ENCODE peak calls at places on chromosome 22, in eight cellular contexts. U, Z, A, V, Y, B, G and X are unnamed samples. For H3K4me1, the result is how much of the 10 kb centered on the place peaks cover.

GRCh38 chr22:47161631-47162030 is 399.2 kb downstream of the TBC1D22A start:
- DNase-seq in U (no peak), Z (no peak), A (peak), V (peak), Y (no peak), B (peak), G (peak), X (no peak)

GRCh38 chr22:33864723-33865130 is 55.5 kb downstream of the LARGE1 start:
- DNase-seq in U (peak), Z (no peak), A (no peak), V (no peak), Y (no peak), B (no peak), G (peak), X (no peak)

GRCh38 chr22:35649636-35650250 is 1.5 kb downstream of the APOL6 start:
- DNase-seq in U (no peak), Z (no peak), A (no peak), V (no peak), Y (peak), B (no peak), G (no peak), X (no peak)

GRCh38 chr22:42905702-42906183 is 48.7 kb upstream of the ARFGAP3 start:
- DNase-seq in U (peak), Z (peak), A (no peak), V (no peak), Y (peak), B (peak), G (peak), X (no peak)

GRCh38 chr22:22103078-22103593 is 120.5 kb upstream of the TOP3B start:
- DNase-seq in U (no peak), Z (no peak), A (no peak), V (no peak), Y (no peak), B (no peak), G (no peak), X (no peak)

GRCh38 chr22:45159652-45160462 is 3.9 kb upstream of the NUP50 start:
- DNase-seq in U (no peak), Z (no peak), A (no peak), V (no peak), Y (no peak), B (no peak), G (no peak), X (no peak)

GRCh38 chr22:26835929-26836528 is 178.6 kb downstream of the MIAT start:
- DNase-seq in U (no peak), Z (no peak), A (peak), V (no peak), Y (peak), B (no peak), G (peak), X (peak)

GRCh38 chr22:20542736-20543135 is 35.3 kb downstream of the MED15 start:
- DNase-seq in U (no peak), Z (no peak), A (no peak), V (no peak), Y (no peak), B (no peak), G (no peak), X (no peak)

GRCh38 chr22:36343720-36344105 is 44.1 kb downstream of the MYH9 start:
- DNase-seq in U (no peak), Z (no peak), A (no peak), V (no peak), Y (no peak), B (no peak), G (no peak), X (no peak)

GRCh38 chr22:36301384-36301828 is 48.5 kb downstream of the APOL1 start:
- DNase-seq in U (peak), Z (peak), A (peak), V (no peak), Y (peak), B (no peak), G (peak), X (peak)

GRCh38 chr22:33299245-33299956 is 241.2 kb upstream of the SYN3 start:
- DNase-seq in U (no peak), Z (no peak), A (peak), V (no peak), Y (no peak), B (no peak), G (no peak), X (no peak)

GRCh38 chr22:47202819-47203553 is 440.5 kb downstream of the TBC1D22A start:
- DNase-seq in U (no peak), Z (no peak), A (peak), V (peak), Y (no peak), B (peak), G (no peak), X (no peak)

GRCh38 chr22:19622061-19622441 is 92.3 kb upstream of the SEPTIN5 start:
- DNase-seq in U (no peak), Z (no peak), A (peak), V (no peak), Y (no peak), B (no peak), G (no peak), X (no peak)

GRCh38 chr22:26887456-26887855 is 230.1 kb downstream of the MIAT start:
- DNase-seq in U (no peak), Z (no peak), A (no peak), V (no peak), Y (no peak), B (no peak), G (no peak), X (no peak)

GRCh38 chr22:36404436-36404835 is 16.7 kb upstream of the MYH9 start:
- DNase-seq in U (no peak), Z (no peak), A (no peak), V (no peak), Y (no peak), B (no peak), G (no peak), X (no peak)

GRCh38 chr22:37556750-37557149 is 3.5 kb upstream of the CDC42EP1 start:
- DNase-seq in U (no peak), Z (no peak), A (no peak), V (no peak), Y (no peak), B (no peak), G (no peak), X (no peak)

GRCh38 chr22:20486229-20486628 is 9.4 kb downstream of the KLHL22 start:
- DNase-seq in U (no peak), Z (no peak), A (no peak), V (no peak), Y (no peak), B (no peak), G (no peak), X (no peak)

GRCh38 chr22:47071078-47071811 is 308.8 kb downstream of the TBC1D22A start:
- DNase-seq in U (no peak), Z (no peak), A (peak), V (no peak), Y (no peak), B (no peak), G (no peak), X (no peak)

GRCh38 chr22:43000441-43001175 is 14.3 kb downstream of the PACSIN2 start:
- DNase-seq in U (no peak), Z (no peak), A (no peak), V (no peak), Y (no peak), B (no peak), G (no peak), X (no peak)

GRCh38 chr22:45478108-45478771 is 24.4 kb upstream of the FBLN1 start:
- DNase-seq in U (no peak), Z (no peak), A (no peak), V (no peak), Y (no peak), B (no peak), G (peak), X (peak)

GRCh38 chr22:33400061-33400840 is 342.1 kb upstream of the SYN3 start:
- DNase-seq in U (no peak), Z (no peak), A (no peak), V (no peak), Y (no peak), B (no peak), G (no peak), X (no peak)

GRCh38 chr22:33519140-33519973 is 400.9 kb downstream of the LARGE1 start:
- DNase-seq in U (no peak), Z (no peak), A (peak), V (no peak), Y (peak), B (no peak), G (peak), X (no peak)

GRCh38 chr22:37561209-37562048 is 1.1 kb downstream of the CDC42EP1 start:
- DNase-seq in U (peak), Z (peak), A (peak), V (peak), Y (peak), B (peak), G (peak), X (peak)

GRCh38 chr22:31954535-31955326 is 10.4 kb downstream of the YWHAH start:
- DNase-seq in U (no peak), Z (no peak), A (no peak), V (no peak), Y (no peak), B (no peak), G (no peak), X (no peak)

GRCh38 chr22:29879738-29880137 is 3.2 kb upstream of the MTMR3 start:
- DNase-seq in U (no peak), Z (no peak), A (no peak), V (no peak), Y (no peak), B (no peak), G (no peak), X (no peak)

GRCh38 chr22:44618400-44618799 is 83.6 kb upstream of the PRR5 start:
- DNase-seq in U (no peak), Z (no peak), A (no peak), V (no peak), Y (no peak), B (no peak), G (no peak), X (no peak)

GRCh38 chr22:35197071-35197470 is 60.2 kb upstream of the HMGXB4 start:
- DNase-seq in U (no peak), Z (no peak), A (no peak), V (no peak), Y (no peak), B (no peak), G (no peak), X (no peak)

GRCh38 chr22:33013531-33014162 is 44.5 kb downstream of the SYN3 start:
- DNase-seq in U (no peak), Z (no peak), A (no peak), V (no peak), Y (no peak), B (no peak), G (no peak), X (no peak)

GRCh38 chr22:20750461-20751184 is 23.3 kb upstream of the SERPIND1 start:
- DNase-seq in U (peak), Z (no peak), A (peak), V (no peak), Y (peak), B (peak), G (peak), X (peak)

GRCh38 chr22:44025171-44026065 is 1.3 kb downstream of the PARVB start:
- DNase-seq in U (peak), Z (peak), A (peak), V (no peak), Y (no peak), B (peak), G (peak), X (peak)

GRCh38 chr22:48651981-48652538 is 1175.6 kb downstream of the BRD1 start:
- DNase-seq in U (no peak), Z (no peak), A (no peak), V (no peak), Y (no peak), B (no peak), G (no peak), X (no peak)

GRCh38 chr22:48276933-48277867 is 1514.8 kb downstream of the TBC1D22A start:
- DNase-seq in U (no peak), Z (peak), A (peak), V (no peak), Y (no peak), B (no peak), G (no peak), X (no peak)

GRCh38 chr22:46671824-46672432 is 51.7 kb downstream of the GRAMD4 start:
- DNase-seq in U (no peak), Z (no peak), A (no peak), V (no peak), Y (no peak), B (no peak), G (no peak), X (no peak)

GRCh38 chr22:46929689-46930225 is 167.3 kb downstream of the TBC1D22A start:
- DNase-seq in U (no peak), Z (no peak), A (peak), V (peak), Y (no peak), B (no peak), G (no peak), X (no peak)

GRCh38 chr22:46993626-46994025 is 231.2 kb downstream of the TBC1D22A start:
- DNase-seq in U (no peak), Z (no peak), A (peak), V (no peak), Y (peak), B (peak), G (no peak), X (no peak)

GRCh38 chr22:28541137-28541536 is 138.5 kb downstream of the TTC28 start:
- DNase-seq in U (no peak), Z (no peak), A (no peak), V (no peak), Y (no peak), B (no peak), G (no peak), X (no peak)
- H3K4me3 ChIP-seq in U (no peak), Z (no peak), A (no peak), V (no peak), Y (no peak), B (no peak), G (no peak), X (no peak)

DNA sequence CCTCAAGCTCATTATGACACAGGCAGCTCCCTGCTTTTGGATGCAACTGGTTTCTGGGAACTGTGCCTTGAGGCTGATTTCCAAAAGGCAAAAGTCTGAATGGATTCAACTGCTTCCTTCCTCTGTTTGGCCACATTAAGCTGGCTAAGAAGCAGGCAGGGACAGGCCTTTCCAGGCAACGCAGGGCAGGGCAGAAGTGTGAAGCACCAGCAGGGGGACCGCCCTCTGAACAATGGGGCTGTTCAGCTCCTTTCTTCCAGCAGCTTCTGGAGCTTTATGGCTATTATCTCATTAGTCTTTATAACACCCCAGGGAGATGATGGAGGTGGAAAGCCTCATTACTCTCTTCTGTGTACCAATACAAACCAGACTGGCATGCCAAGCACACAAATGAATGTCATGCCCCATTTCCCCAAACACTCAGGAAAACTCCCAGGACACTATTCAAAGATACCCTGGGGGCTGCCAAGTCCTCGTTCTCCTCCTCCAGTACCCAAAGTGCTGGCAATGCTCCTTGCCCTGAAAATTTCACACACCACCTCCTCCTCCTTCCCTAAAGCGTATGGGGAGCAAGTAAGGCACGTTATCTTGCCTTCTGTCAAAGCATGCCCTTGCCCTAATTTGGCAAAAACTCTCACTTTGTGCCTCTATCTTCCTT is 21.3 kb downstream of the MORC2 start:
- DNase-seq in U (peak), Z (no peak), A (no peak), V (no peak), Y (no peak), B (no peak), G (peak), X (no peak)
- TF ChIP-seq CTCF in U (no peak), Z (no peak), A (no peak), V (no peak), Y (no peak), B (no peak), G (peak), X (no peak)

GRCh38 chr22:39408807-39409206 is 9.2 kb downstream of the TAB1 start:
- DNase-seq in U (no peak), Z (no peak), A (no peak), V (no peak), Y (no peak), B (no peak), G (no peak), X (no peak)
- H3K4me1 ChIP-seq in U (under half), Z (under half), A (under half), V (under half), Y (under half), B (under half), G (under half), X (under half)

DNA sequence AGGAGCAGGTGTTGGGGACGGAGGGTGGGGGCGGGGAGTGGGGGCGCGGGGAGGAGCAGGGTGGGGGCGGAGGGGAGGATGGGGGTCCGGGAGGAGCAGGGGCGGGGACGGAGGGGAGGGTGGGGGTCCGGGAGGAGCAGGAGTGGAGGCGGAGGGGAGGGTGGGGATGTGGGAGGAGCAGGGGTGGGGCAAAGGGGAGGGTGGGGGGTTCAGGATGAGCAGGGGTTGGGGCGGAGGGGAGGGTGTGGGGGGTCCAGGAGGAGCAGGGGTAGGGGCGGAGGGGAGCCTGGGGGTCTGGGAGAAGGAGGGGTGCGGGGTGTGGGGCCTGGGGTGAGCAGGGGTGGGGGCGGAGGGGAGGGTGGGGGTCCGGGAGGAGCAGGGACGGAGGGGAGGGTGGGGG is 17.1 kb downstream of the CRELD2 start:
- DNase-seq in U (no peak), Z (no peak), A (no peak), V (no peak), Y (no peak), B (no peak), G (no peak), X (no peak)
- H3K4me3 ChIP-seq in U (peak), Z (no peak), A (peak), V (peak), Y (no peak), B (peak), G (peak), X (peak)

DNA sequence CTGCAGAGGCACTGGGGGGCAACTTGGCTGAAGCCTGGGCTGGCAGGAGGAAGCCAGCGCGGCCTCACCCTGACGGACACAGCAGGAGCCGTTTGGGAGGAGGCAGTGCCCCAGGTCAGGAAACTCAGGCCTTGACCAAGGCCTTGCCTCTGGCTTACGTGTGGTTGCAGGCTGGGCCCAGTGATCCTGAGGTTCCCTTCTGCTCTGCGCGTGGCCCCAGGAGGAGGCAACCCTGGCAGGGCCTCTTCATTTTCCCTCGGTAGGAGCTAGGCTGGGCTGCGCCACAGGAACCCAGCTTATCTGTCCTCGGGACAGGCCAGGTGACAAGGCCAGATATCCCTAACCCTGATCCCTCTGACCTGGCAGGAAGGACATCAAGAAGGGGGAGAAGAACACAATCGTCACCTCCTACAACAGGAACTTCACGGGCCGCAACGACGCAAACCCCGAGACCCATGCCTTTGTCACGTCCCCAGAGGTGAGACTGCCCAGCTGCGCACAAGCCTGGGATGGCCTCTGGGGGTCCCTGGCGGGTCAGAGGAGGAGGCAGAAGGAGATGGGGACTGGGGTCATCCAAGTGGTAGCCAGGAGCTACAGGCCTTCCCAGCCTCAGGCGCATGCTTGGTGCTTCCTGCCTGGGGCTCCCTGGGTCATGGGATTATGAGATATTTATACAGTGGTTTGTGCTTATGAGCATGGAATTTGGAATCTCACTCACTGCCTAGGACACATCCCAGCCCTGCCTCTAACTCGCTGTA is 20.6 kb downstream of the POLR3H start:
- DNase-seq in U (no peak), Z (no peak), A (peak), V (peak), Y (no peak), B (no peak), G (no peak), X (no peak)
- TF ChIP-seq CTCF in U (peak), Z (no peak), A (no peak), V (no peak), Y (no peak), B (no peak), G (no peak), X (no peak)

DNA sequence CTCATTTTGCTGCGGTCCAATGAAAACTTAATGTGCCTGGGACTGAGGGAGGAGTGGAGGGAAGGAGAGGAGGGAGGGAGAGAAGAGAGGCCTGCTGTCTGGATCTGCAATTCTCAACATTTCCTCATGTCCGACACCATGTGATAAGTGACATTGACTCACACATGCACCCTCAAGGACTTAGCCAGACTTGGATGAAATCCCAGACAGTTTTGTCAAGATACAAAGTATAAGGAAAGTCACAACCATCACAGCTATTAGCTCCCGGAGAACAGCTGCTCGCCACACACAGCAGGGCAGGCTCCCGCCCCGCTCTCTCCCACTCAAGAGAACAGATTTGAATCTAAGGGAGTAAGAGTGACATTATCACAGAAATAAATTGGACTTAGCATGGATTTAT is 5.5 kb downstream of the DNAL4 start:
- DNase-seq in U (peak), Z (no peak), A (no peak), V (no peak), Y (peak), B (no peak), G (peak), X (no peak)
- H3K4me1 ChIP-seq in U (under half), Z (under half), A (under half), V (under half), Y (under half), B (under half), G (under half), X (under half)

GRCh38 chr22:24996420-24996952 is 44.0 kb downstream of the KIAA1671 start:
- DNase-seq in U (no peak), Z (no peak), A (peak), V (no peak), Y (no peak), B (no peak), G (no peak), X (no peak)
- H3K4me3 ChIP-seq in U (no peak), Z (no peak), A (no peak), V (no peak), Y (no peak), B (no peak), G (no peak), X (no peak)

GRCh38 chr22:24133187-24133965 is 47.9 kb upstream of the SUSD2 start:
- DNase-seq in U (no peak), Z (no peak), A (no peak), V (no peak), Y (no peak), B (no peak), G (peak), X (no peak)
- TF ChIP-seq CTCF in U (peak), Z (no peak), A (peak), V (no peak), Y (peak), B (peak), G (peak), X (peak)

DNA sequence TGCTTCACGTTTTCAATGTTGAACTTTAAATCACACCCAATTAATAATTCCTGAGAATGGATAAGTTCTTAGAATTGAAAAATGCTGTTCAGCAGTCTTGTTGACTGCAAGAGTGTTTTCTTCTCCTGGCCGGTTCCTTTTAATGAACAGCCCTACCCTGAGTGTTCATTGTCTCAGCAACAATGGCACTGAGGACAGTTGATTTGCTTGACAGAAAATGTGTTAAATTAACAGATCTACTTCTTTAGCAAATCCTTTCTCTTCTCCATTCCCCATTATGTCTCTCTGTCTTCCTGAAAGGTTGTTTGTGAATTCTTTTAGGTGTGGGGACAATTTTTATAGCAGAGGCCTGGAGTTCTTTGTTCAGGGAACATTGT is 11.4 kb downstream of the CECR2 start:
- DNase-seq in U (no peak), Z (no peak), A (no peak), V (no peak), Y (no peak), B (no peak), G (no peak), X (no peak)
- H3K4me1 ChIP-seq in U (under half), Z (under half), A (under half), V (under half), Y (under half), B (under half), G (under half), X (under half)